ENCODE peak calls at places on chromosomes 11 and 22, in six cellular contexts. X, F, S, O, L and P are unnamed samples.
A peak's percentile ranks its signal among the peaks of the same experiment; 100 is the strongest.

GRCh38 chr11:94647926-94648325 is 80.8 kb downstream of the PIWIL4 start:
- DNase-seq in X (no peak), F (no peak), S (no peak), O (no peak), L (no peak), P (no peak)

GRCh38 chr11:70348191-70348590 is 50.1 kb upstream of the CTTN start:
- DNase-seq in X (no peak), F (no peak), S (no peak), O (no peak), L (no peak), P (no peak)

GRCh38 chr11:34570584-34570983 is 50.3 kb upstream of the EHF start:
- DNase-seq in X (no peak), F (peak; percentile 46), S (no peak), O (no peak), L (no peak), P (no peak)

GRCh38 chr11:68436985-68437926 is 23.3 kb upstream of the PPP6R3 start:
- DNase-seq in X (peak; percentile 42), F (peak; percentile 64), S (no peak), O (no peak), L (no peak), P (no peak)

GRCh38 chr11:134469627-134470026 is 57.6 kb upstream of the B3GAT1 start:
- DNase-seq in X (no peak), F (no peak), S (no peak), O (no peak), L (no peak), P (no peak)

GRCh38 chr22:20403779-20404140 is 9.8 kb downstream of the ZNF74 start:
- DNase-seq in X (no peak), F (no peak), S (no peak), O (no peak), L (no peak), P (no peak)

GRCh38 chr11:656866-657265 is 19.8 kb downstream of the DRD4 start:
- DNase-seq in X (no peak), F (no peak), S (no peak), O (no peak), L (no peak), P (no peak)

GRCh38 chr11:76620471-76620870 is 50.1 kb downstream of the LRRC32 start:
- DNase-seq in X (peak; percentile 85), F (no peak), S (no peak), O (no peak), L (no peak), P (no peak)

GRCh38 chr22:46259374-46259773 is 3.8 kb downstream of the PKDREJ start:
- DNase-seq in X (no peak), F (no peak), S (no peak), O (no peak), L (no peak), P (no peak)

GRCh38 chr11:45803981-45804805 is 756 bp upstream of the SLC35C1 start:
- DNase-seq in X (peak; percentile 29), F (peak; percentile 21), S (peak; percentile 60), O (peak; percentile 59), L (peak; percentile 35), P (peak; percentile 76)

GRCh38 chr22:33544707-33545106 is 375.6 kb downstream of the LARGE1 start:
- DNase-seq in X (no peak), F (peak; percentile 27), S (no peak), O (no peak), L (no peak), P (no peak)

GRCh38 chr22:19942886-19943664 is 1.5 kb upstream of the TXNRD2 start:
- DNase-seq in X (peak; percentile 84), F (peak; percentile 55), S (no peak), O (peak; percentile 22), L (no peak), P (no peak)

GRCh38 chr11:45921561-45922424 is 663 bp upstream of the LARGE2 start:
- DNase-seq in X (no peak), F (no peak), S (no peak), O (no peak), L (no peak), P (no peak)

GRCh38 chr11:26839911-26840705 is 118.2 kb upstream of the SLC5A12 start:
- DNase-seq in X (no peak), F (no peak), S (no peak), O (no peak), L (no peak), P (no peak)

GRCh38 chr22:43185860-43186261 is 1.1 kb downstream of the TTLL12 start:
- DNase-seq in X (no peak), F (no peak), S (no peak), O (no peak), L (no peak), P (no peak)

GRCh38 chr11:116929393-116930090 is 92.1 kb upstream of the APOA1 start:
- DNase-seq in X (no peak), F (no peak), S (no peak), O (no peak), L (no peak), P (no peak)

GRCh38 chr22:27430799-27431480 is 370.6 kb downstream of the MN1 start:
- DNase-seq in X (no peak), F (no peak), S (no peak), O (no peak), L (no peak), P (no peak)

GRCh38 chr22:48490513-48491411 is 1336.9 kb downstream of the BRD1 start:
- DNase-seq in X (no peak), F (no peak), S (no peak), O (no peak), L (no peak), P (no peak)

GRCh38 chr11:35355102-35355749 is 64.1 kb downstream of the SLC1A2 start:
- DNase-seq in X (no peak), F (no peak), S (no peak), O (no peak), L (no peak), P (no peak)

GRCh38 chr11:117066959-117067358 is 31.3 kb downstream of the SIK3 start:
- DNase-seq in X (no peak), F (no peak), S (no peak), O (no peak), L (no peak), P (no peak)

GRCh38 chr22:23414727-23415489 is 165.2 kb downstream of the IGLL1 start:
- DNase-seq in X (no peak), F (no peak), S (no peak), O (no peak), L (no peak), P (no peak)

GRCh38 chr11:11849127-11849746 is 7.5 kb downstream of the USP47 start:
- DNase-seq in X (no peak), F (peak; percentile 25), S (peak; percentile 64), O (peak; percentile 38), L (peak; percentile 50), P (peak; percentile 42)

GRCh38 chr11:73538381-73538872 is 59.5 kb downstream of the FAM168A start:
- DNase-seq in X (peak; percentile 17), F (no peak), S (no peak), O (peak; percentile 55), L (no peak), P (peak; percentile 26)

GRCh38 chr11:94183251-94183885 is 54.7 kb downstream of the PANX1 start:
- DNase-seq in X (no peak), F (no peak), S (no peak), O (no peak), L (no peak), P (no peak)

GRCh38 chr11:68432874-68433273 is 27.7 kb upstream of the PPP6R3 start:
- DNase-seq in X (no peak), F (no peak), S (no peak), O (no peak), L (no peak), P (no peak)

GRCh38 chr11:5713695-5714094 is 22.6 kb upstream of the OR56B1 start:
- DNase-seq in X (no peak), F (no peak), S (no peak), O (no peak), L (no peak), P (no peak)

GRCh38 chr22:22709719-22710445 is 65.5 kb downstream of the GGTLC2 start:
- DNase-seq in X (no peak), F (no peak), S (no peak), O (no peak), L (no peak), P (no peak)

GRCh38 chr22:31099386-31099785 is 8.0 kb downstream of the SELENOM start:
- DNase-seq in X (no peak), F (no peak), S (no peak), O (no peak), L (no peak), P (no peak)

GRCh38 chr11:34427171-34427805 is 11.4 kb upstream of the CAT start:
- DNase-seq in X (peak; percentile 82), F (peak; percentile 94), S (no peak), O (no peak), L (no peak), P (no peak)

GRCh38 chr11:19433367-19433766 is 192.6 kb upstream of the E2F8 start:
- DNase-seq in X (no peak), F (no peak), S (no peak), O (no peak), L (no peak), P (peak; percentile 52)